ENCODE peak calls at places on chromosomes 11 and 22, in eight cellular contexts. T is lung, X is colonic mucosa, F is esophagus squamous epithelium, G is PC-3, O is AG04449, E is cardiac muscle cell, L is endodermal cell. P is an unnamed sample.

GRCh38 chr11:121113611-121114010 is 12.6 kb downstream of the TECTA start:
- DNase-seq in O (no peak), E (no peak), X (no peak), F (no peak), L (peak; percentile 7), G (no peak), T (no peak), P (no peak)

GRCh38 chr11:443542-444199 is 1.9 kb upstream of the ANO9 start:
- DNase-seq in G (peak; percentile 8), E (no peak), L (no peak), X (peak; percentile 53), F (no peak), O (no peak), T (no peak), P (peak; percentile 19)

GRCh38 chr11:78798567-78799170 is 224.0 kb upstream of the NARS2 start:
- DNase-seq in L (peak; percentile 92), E (peak; percentile 78), G (peak; percentile 85), F (no peak), X (peak; percentile 78), O (no peak), T (peak; percentile 76), P (peak; percentile 55)

GRCh38 chr22:43726296-43726695 is 85.8 kb downstream of the EFCAB6 start:
- DNase-seq in O (no peak), G (no peak), T (no peak), F (no peak), L (no peak), E (no peak), X (no peak), P (no peak)

GRCh38 chr22:22942511-22943329 is 55.1 kb downstream of the IGLL5 start:
- DNase-seq in O (no peak), X (peak; percentile 73), T (peak; percentile 46), L (peak; percentile 94), F (no peak), G (peak; percentile 66), E (no peak), P (peak; percentile 39)

GRCh38 chr11:1177771-1178090 is 20.0 kb downstream of the MUC5AC start:
- DNase-seq in E (no peak), O (no peak), X (no peak), G (no peak), T (no peak), L (no peak), F (no peak), P (no peak)

GRCh38 chr22:20247010-20247505 is 21.1 kb downstream of the RTN4R start:
- DNase-seq in L (no peak), F (no peak), O (peak; percentile 10), X (no peak), E (peak; percentile 35), G (no peak), T (no peak), P (peak; percentile 71)

GRCh38 chr11:22581354-22581753 is 44.3 kb downstream of the FANCF start:
- DNase-seq in T (no peak), X (no peak), E (no peak), L (no peak), F (no peak), O (no peak), G (no peak), P (no peak)

GRCh38 chr11:128927108-128927461 is 15.6 kb downstream of the TP53AIP1 start:
- DNase-seq in O (no peak), G (no peak), L (no peak), T (no peak), X (no peak), E (no peak), F (no peak), P (no peak)

GRCh38 chr22:42855211-42855610 is 1.9 kb downstream of the ARFGAP3 start:
- DNase-seq in E (no peak), G (no peak), X (no peak), T (no peak), F (no peak), O (no peak), L (no peak), P (no peak)

GRCh38 chr22:30541979-30542810 is 4.3 kb downstream of the SEC14L6 start:
- DNase-seq in E (peak; percentile 56), L (peak; percentile 85), F (no peak), X (no peak), T (no peak), G (no peak), O (no peak), P (no peak)

GRCh38 chr11:44271286-44271685 is 38.7 kb downstream of the ALX4 start:
- DNase-seq in T (no peak), X (no peak), G (no peak), L (no peak), F (no peak), O (no peak), E (no peak), P (no peak)

GRCh38 chr11:65381721-65382035 is 768 bp downstream of the SLC25A45 start:
- DNase-seq in F (no peak), E (no peak), G (peak; percentile 82), T (no peak), X (no peak), O (no peak), L (peak; percentile 91), P (no peak)

GRCh38 chr11:63510360-63511130 is 4.7 kb downstream of the LGALS12 start:
- DNase-seq in F (no peak), L (no peak), T (no peak), G (no peak), O (no peak), E (no peak), X (no peak), P (peak; percentile 83)

GRCh38 chr11:128398517-128399152 is 188.7 kb downstream of the ETS1 start:
- DNase-seq in T (no peak), X (no peak), E (no peak), L (no peak), G (no peak), O (no peak), F (no peak), P (no peak)

GRCh38 chr11:116879789-116880402 is 42.5 kb upstream of the APOA1 start:
- DNase-seq in E (peak; percentile 72), F (no peak), O (no peak), L (no peak), T (no peak), G (peak; percentile 86), X (no peak), P (peak; percentile 80)

GRCh38 chr11:76424379-76424778 is 20.4 kb upstream of the EMSY start:
- DNase-seq in O (no peak), X (no peak), T (no peak), L (peak; percentile 66), E (no peak), F (no peak), G (no peak), P (no peak)

DNA sequence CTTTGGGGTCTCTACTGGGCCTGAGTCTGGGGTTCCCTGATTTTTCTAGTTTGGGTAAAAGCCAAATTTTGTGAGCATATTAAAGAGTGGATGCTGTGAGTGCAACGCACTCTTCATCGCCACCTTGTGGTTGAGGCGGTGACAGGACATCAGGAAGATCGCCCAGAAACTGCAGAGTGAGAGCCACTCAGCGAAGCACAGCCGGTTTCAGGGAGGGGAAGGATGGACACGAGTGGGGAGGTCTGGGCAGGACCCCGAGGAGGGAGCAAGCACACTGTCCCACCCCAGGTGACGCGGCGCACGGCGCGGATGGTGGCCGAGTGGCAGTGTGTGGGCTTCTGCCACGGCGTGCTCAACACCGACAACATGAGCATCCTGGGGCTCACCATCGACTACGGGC is 9.1 kb downstream of the SELENOO start:
- DNase-seq in G (peak; percentile 66), T (no peak), X (peak; percentile 70), E (peak; percentile 71), L (peak; percentile 79), O (no peak), F (no peak), P (peak; percentile 67)
- TF ChIP-seq CTCF in G (peak; percentile 78), T (peak; percentile 76), X (peak; percentile 73), E (peak; percentile 82), L (peak; percentile 91), O (peak; percentile 81), F (peak; percentile 89), P (peak; percentile 88)

GRCh38 chr11:8267280-8267679 is 3.6 kb upstream of the LMO1 start:
- DNase-seq in E (no peak), X (no peak), O (no peak), F (no peak), G (no peak), L (peak; percentile 42), T (no peak), P (no peak)

GRCh38 chr11:8266246-8267241 is 2.9 kb upstream of the LMO1 start:
- DNase-seq in X (no peak), O (no peak), T (no peak), L (peak; percentile 36), E (no peak), F (no peak), G (no peak), P (no peak)

GRCh38 chr11:8268530-8269461 is 5.1 kb upstream of the LMO1 start:
- DNase-seq in F (no peak), E (peak; percentile 40), L (peak; percentile 69), O (no peak), X (no peak), T (no peak), G (no peak), P (no peak)

GRCh38 chr11:8269636-8270035 is 6.0 kb upstream of the LMO1 start:
- DNase-seq in T (no peak), F (no peak), G (no peak), E (no peak), X (no peak), O (no peak), L (peak; percentile 28), P (no peak)

GRCh38 chr11:8267831-8268529 is 4.3 kb upstream of the LMO1 start:
- DNase-seq in G (no peak), L (peak; percentile 70), T (no peak), X (no peak), E (peak; percentile 35), O (no peak), F (no peak), P (no peak)
- H3K4me3 ChIP-seq in G (no peak overlapping the region), L (peak overlapping the region; percentile 60), T (no peak overlapping the region), X (peak overlapping the region; percentile 30), E (peak overlapping the region; percentile 30), O (peak overlapping the region; percentile 27), F (peak overlapping the region; percentile 31), P (no peak overlapping the region)

DNA sequence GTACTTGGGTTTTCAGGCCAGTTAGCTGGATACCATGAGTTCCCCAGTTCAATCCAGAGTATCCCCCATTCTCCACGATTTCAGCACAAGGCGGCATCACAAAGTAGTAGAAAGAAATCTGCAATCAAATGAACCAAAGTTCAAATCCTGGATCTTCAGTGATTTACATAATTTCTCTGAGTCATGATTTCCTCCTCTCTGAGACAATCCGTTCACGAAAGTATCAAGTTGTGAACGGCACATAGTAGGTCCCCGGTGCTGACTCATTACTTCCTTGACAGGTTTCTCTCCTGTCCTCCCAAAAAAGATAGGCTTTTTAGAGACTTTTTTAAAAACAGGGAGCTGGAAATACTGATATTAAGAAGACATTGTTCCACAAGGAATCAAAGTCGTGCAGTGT is 69.1 kb upstream of the AKIP1 start:
- DNase-seq in F (no peak), X (no peak), O (no peak), T (no peak), L (no peak), G (peak; percentile 8), E (no peak), P (no peak)
- TF ChIP-seq CTCF in F (no peak), X (no peak), O (no peak), T (no peak), L (no peak), G (no peak), E (no peak), P (no peak)

DNA sequence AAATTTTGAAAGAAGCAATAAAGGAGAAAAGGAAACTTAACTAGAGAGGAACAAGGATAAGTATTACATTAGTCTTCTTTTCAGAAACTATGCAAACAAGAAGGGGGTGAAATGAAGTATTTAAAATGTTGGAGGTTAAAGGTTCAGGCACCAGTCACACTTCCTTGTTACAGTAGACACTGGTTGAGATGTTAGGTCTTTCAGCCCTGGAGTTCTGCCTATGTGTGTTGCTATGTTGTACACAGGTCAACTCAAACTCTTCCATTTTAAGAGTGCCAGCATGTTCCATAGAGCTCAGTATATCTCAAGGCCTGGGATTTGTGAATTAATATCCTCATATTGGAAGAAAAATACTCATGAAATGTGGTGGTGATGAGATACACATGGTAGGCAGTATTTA is 6.0 kb upstream of the MS4A4A start:
- DNase-seq in T (no peak), F (no peak), X (no peak), L (no peak), G (no peak), E (no peak), O (no peak), P (no peak)
- H3K4me3 ChIP-seq in T (no peak overlapping the region), F (no peak overlapping the region), X (no peak overlapping the region), L (no peak overlapping the region), G (no peak overlapping the region), E (no peak overlapping the region), O (no peak overlapping the region), P (no peak overlapping the region)